ENCODE peak calls at places on chromosomes 12 and 14, in four cellular contexts. Q, Y, F and A are unnamed samples.

GRCh38 chr12:57898308-57898970 is 42.9 kb upstream of the ATP23 start:
- DNase-seq in Q (no peak), Y (no peak), F (no peak), A (no peak)

GRCh38 chr12:124913474-124914391 is 717 bp downstream of the UBC start:
- DNase-seq in Q (no peak), Y (peak), F (peak), A (peak)

GRCh38 chr12:68538722-68539614 is 71.7 kb upstream of the RAP1B start:
- DNase-seq in Q (no peak), Y (peak), F (peak), A (no peak)

GRCh38 chr12:74537707-74538385 is at the start of gene ATXN7L3B:
- DNase-seq in Q (peak), Y (peak), F (peak), A (peak)

GRCh38 chr12:111242190-111242589 is 126.7 kb downstream of the PHETA1 start:
- DNase-seq in Q (no peak), Y (no peak), F (no peak), A (no peak)

GRCh38 chr14:53630336-53630735 is 326.3 kb downstream of the BMP4 start:
- DNase-seq in Q (no peak), Y (no peak), F (no peak), A (no peak)

GRCh38 chr14:100282766-100283419 is 23.4 kb downstream of the SLC25A29 start:
- DNase-seq in Q (no peak), Y (no peak), F (no peak), A (no peak)

GRCh38 chr12:49507139-49507538 is 31.7 kb upstream of the KCNH3 start:
- DNase-seq in Q (peak), Y (no peak), F (no peak), A (no peak)

GRCh38 chr12:50765325-50765911 is 1.5 kb downstream of the ATF1 start:
- DNase-seq in Q (peak), Y (peak), F (no peak), A (no peak)

GRCh38 chr14:82642425-82642824 is 1108.8 kb upstream of the SEL1L start:
- DNase-seq in Q (no peak), Y (peak), F (no peak), A (peak)

GRCh38 chr12:4421590-4422031 is 24.0 kb downstream of the FGF6 start:
- DNase-seq in Q (peak), Y (peak), F (no peak), A (no peak)

GRCh38 chr14:75221797-75222196 is 45.4 kb upstream of the TMED10 start:
- DNase-seq in Q (peak), Y (no peak), F (no peak), A (no peak)

GRCh38 chr12:126474703-126475102 is 1409.5 kb downstream of the AACS start:
- DNase-seq in Q (no peak), Y (no peak), F (no peak), A (no peak)

GRCh38 chr12:7483343-7483742 is 20.2 kb downstream of the CD163 start:
- DNase-seq in Q (no peak), Y (no peak), F (no peak), A (no peak)

GRCh38 chr12:128864516-128865186 is 11.4 kb downstream of the GLT1D1 start:
- DNase-seq in Q (no peak), Y (no peak), F (peak), A (no peak)

GRCh38 chr12:4164591-4165558 is 108.7 kb upstream of the CCND2 start:
- DNase-seq in Q (no peak), Y (peak), F (peak), A (peak)

GRCh38 chr12:12439636-12440035 is 82.8 kb downstream of the BORCS5 start:
- DNase-seq in Q (peak), Y (no peak), F (no peak), A (no peak)

GRCh38 chr14:100706860-100707259 is 19.8 kb upstream of the DLK1 start:
- DNase-seq in Q (no peak), Y (no peak), F (no peak), A (no peak)

GRCh38 chr12:75706786-75707605 is 195.6 kb upstream of the KRR1 start:
- DNase-seq in Q (no peak), Y (no peak), F (no peak), A (no peak)

GRCh38 chr12:93783827-93784226 is 106.7 kb downstream of the CRADD start:
- DNase-seq in Q (no peak), Y (no peak), F (no peak), A (no peak)

GRCh38 chr12:101322480-101322879 is 42.6 kb downstream of the UTP20 start:
- DNase-seq in Q (no peak), Y (no peak), F (no peak), A (no peak)

GRCh38 chr12:103546959-103547358 is 40.1 kb upstream of the STAB2 start:
- DNase-seq in Q (no peak), Y (no peak), F (no peak), A (no peak)

GRCh38 chr12:70178038-70178437 is 65.2 kb upstream of the CNOT2 start:
- DNase-seq in Q (no peak), Y (no peak), F (no peak), A (no peak)

GRCh38 chr12:129873458-129873857 is 30.4 kb downstream of the TMEM132D start:
- DNase-seq in Q (no peak), Y (no peak), F (no peak), A (no peak)

GRCh38 chr14:103522649-103523582 is at the start of gene CKB:
- DNase-seq in Q (peak), Y (peak), F (peak), A (no peak)

GRCh38 chr14:92451245-92451644 is 62.3 kb upstream of the RIN3 start:
- DNase-seq in Q (no peak), Y (peak), F (no peak), A (no peak)

GRCh38 chr14:56562883-56563282 is 16.7 kb upstream of the TMEM260 start:
- DNase-seq in Q (no peak), Y (no peak), F (no peak), A (no peak)

GRCh38 chr12:20421338-20421890 is 53.1 kb downstream of the PDE3A start:
- DNase-seq in Q (no peak), Y (no peak), F (peak), A (no peak)

GRCh38 chr14:50620341-50620740 is 47.8 kb downstream of the SAV1 start:
- DNase-seq in Q (peak), Y (no peak), F (no peak), A (no peak)

GRCh38 chr14:71324767-71325272 is 417.6 kb downstream of the PCNX1 start:
- DNase-seq in Q (no peak), Y (peak), F (no peak), A (no peak)

DNA sequence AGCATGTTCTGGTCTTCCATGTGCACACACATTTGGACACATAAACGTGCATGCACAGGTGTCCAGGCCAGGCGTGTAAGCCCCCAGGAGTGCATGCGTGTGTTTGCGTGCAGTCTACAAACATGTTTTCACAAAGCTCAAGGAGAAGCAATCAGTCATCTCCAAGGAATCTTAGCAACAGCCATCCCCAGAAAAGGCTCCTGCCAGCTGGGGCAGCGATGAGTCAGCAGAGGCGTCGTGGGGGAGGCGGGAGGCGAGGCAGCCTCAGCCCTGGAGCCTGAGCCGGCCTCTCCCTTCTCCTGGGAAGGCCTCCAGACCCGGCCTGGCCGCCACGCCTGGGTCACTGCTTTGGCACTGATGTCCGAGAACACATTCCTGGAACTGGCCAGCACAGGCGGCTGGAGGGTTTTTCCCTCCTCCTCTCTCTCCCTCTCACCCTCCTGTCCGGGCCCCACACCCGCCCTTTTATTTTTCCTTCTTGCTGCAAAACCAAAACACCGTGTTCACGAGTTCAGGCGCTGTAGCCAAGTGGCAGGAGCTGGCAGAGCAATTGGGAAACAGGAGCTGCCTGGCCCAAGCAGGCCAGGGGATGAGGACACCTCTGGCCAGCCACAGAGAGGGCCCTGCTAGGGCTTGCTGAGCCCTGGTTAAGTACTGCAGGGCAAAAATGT is 92.7 kb downstream of the LRRC74A start:
- DNase-seq in Q (peak), Y (peak), F (peak), A (peak)
- TF ChIP-seq CTCF in Q (no peak), Y (no peak), F (peak), A (no peak)

GRCh38 chr12:26113853-26114719 is 10.8 kb downstream of the BHLHE41 start:
- DNase-seq in Q (peak), Y (peak), F (peak), A (peak)
- TF ChIP-seq CTCF in Q (peak), Y (no peak), F (peak), A (peak)

GRCh38 chr12:108633081-108633533 is 587 bp downstream of the SELPLG start:
- DNase-seq in Q (no peak), Y (no peak), F (no peak), A (no peak)

GRCh38 chr12:108630481-108631207 is 3.0 kb downstream of the SELPLG start:
- DNase-seq in Q (peak), Y (no peak), F (no peak), A (no peak)

GRCh38 chr12:108629156-108629555 is 4.5 kb downstream of the SELPLG start:
- DNase-seq in Q (no peak), Y (no peak), F (no peak), A (no peak)

GRCh38 chr12:108627134-108627920 is 6.4 kb downstream of the SELPLG start:
- DNase-seq in Q (no peak), Y (no peak), F (no peak), A (no peak)

DNA sequence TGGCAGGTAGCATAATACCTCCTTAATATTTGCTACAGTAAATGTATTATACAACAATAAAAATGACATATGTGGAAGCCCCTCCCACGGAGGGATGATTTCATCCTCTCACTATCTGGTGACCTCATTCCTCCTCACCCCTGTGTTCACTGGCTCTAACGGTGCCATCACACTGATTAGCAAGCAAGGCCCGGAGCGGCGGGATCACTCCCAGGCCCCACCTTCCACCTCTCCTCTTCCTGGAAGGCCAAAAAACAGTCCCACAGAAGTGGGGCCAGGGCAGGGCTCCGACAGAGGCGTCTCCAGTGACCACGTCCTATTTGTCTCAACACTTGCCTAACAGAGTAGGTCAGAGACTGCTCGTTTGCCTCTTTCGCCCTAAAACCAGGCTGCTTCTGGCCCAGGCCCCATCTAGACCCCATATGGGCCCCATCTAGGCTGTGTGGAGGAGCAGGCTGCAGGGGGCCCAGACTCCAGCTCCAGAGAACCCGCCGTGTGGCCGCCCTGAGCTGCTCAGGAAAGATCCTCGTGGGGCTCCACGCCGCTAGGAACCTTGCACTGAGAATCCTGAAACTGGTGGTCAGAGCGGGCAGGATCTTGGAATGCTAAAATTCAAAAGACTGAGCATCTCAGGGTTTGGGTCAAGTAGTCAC is 3.7 kb downstream of the SELPLG start:
- DNase-seq in Q (peak), Y (no peak), F (no peak), A (no peak)
- TF ChIP-seq CTCF in Q (no peak), Y (no peak), F (no peak), A (no peak)

GRCh38 chr12:81992461-81992860 is 233.3 kb upstream of the PPFIA2 start:
- DNase-seq in Q (no peak), Y (peak), F (no peak), A (no peak)
- TF ChIP-seq CTCF in Q (no peak), Y (peak), F (peak), A (no peak)

GRCh38 chr12:122308811-122309210 is 42.5 kb upstream of the VPS33A start:
- DNase-seq in Q (no peak), Y (no peak), F (no peak), A (no peak)

GRCh38 chr12:122309564-122310121 is 43.3 kb upstream of the VPS33A start:
- DNase-seq in Q (no peak), Y (no peak), F (no peak), A (no peak)

GRCh38 chr12:122318607-122319311 is 52.5 kb upstream of the VPS33A start:
- DNase-seq in Q (no peak), Y (no peak), F (no peak), A (no peak)

GRCh38 chr12:122310636-122311035 is 44.3 kb upstream of the VPS33A start:
- DNase-seq in Q (no peak), Y (no peak), F (no peak), A (no peak)

GRCh38 chr12:122312926-122313325 is 46.6 kb upstream of the VPS33A start:
- DNase-seq in Q (no peak), Y (no peak), F (no peak), A (no peak)
- TF ChIP-seq CTCF in Q (no peak), Y (no peak), F (no peak), A (no peak)

GRCh38 chr12:29889737-29890136 is 106.0 kb upstream of the TMTC1 start:
- DNase-seq in Q (no peak), Y (peak), F (peak), A (no peak)

GRCh38 chr12:29893002-29893401 is 109.3 kb upstream of the TMTC1 start:
- DNase-seq in Q (no peak), Y (no peak), F (no peak), A (no peak)

GRCh38 chr12:29895966-29896365 is 112.2 kb upstream of the TMTC1 start:
- DNase-seq in Q (no peak), Y (peak), F (no peak), A (no peak)

GRCh38 chr12:29888777-29889176 is 105.0 kb upstream of the TMTC1 start:
- DNase-seq in Q (no peak), Y (no peak), F (no peak), A (no peak)

DNA sequence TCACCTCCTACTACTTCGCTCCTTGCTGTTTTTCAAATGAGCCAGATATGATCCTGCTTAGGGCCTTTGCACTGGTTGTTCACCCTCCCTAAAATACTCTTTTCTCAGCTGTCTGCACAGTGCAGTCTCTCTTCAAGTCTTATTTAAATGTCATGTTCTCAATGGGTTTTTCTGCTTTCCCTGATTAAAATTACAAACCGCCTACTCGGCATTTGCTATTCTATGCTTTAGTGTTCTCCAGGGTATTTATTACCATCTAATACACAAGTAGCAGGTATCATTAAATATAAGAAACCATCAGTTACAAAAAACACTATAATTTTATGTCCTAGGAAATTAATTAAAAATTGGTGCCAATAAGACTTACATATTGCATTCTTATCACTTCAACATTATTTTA is 108.0 kb upstream of the TMTC1 start:
- DNase-seq in Q (no peak), Y (no peak), F (no peak), A (no peak)
- TF ChIP-seq CTCF in Q (no peak), Y (no peak), F (no peak), A (no peak)

GRCh38 chr14:101738921-101739320 is 22.6 kb upstream of the PPP2R5C start:
- DNase-seq in Q (no peak), Y (no peak), F (no peak), A (no peak)

GRCh38 chr14:101736071-101736470 is 25.4 kb upstream of the PPP2R5C start:
- DNase-seq in Q (no peak), Y (no peak), F (no peak), A (no peak)

GRCh38 chr14:101739446-101740141 is 21.9 kb upstream of the PPP2R5C start:
- DNase-seq in Q (no peak), Y (no peak), F (no peak), A (no peak)

GRCh38 chr14:101736585-101736984 is 24.9 kb upstream of the PPP2R5C start:
- DNase-seq in Q (no peak), Y (no peak), F (no peak), A (no peak)

GRCh38 chr14:101737414-101738367 is 23.8 kb upstream of the PPP2R5C start:
- DNase-seq in Q (no peak), Y (no peak), F (no peak), A (no peak)
- TF ChIP-seq CTCF in Q (no peak), Y (peak), F (peak), A (no peak)

GRCh38 chr12:89796798-89797382 is 88.3 kb upstream of the ATP2B1 start:
- DNase-seq in Q (no peak), Y (no peak), F (no peak), A (no peak)
- TF ChIP-seq CTCF in Q (no peak), Y (no peak), F (no peak), A (no peak)

GRCh38 chr12:47802312-47802711 is 17.4 kb downstream of the HDAC7 start:
- DNase-seq in Q (no peak), Y (peak), F (no peak), A (no peak)
- TF ChIP-seq CTCF in Q (no peak), Y (peak), F (peak), A (peak)

GRCh38 chr12:56631790-56632700 is 1.9 kb upstream of the BAZ2A start:
- DNase-seq in Q (peak), Y (peak), F (peak), A (peak)

GRCh38 chr12:56630180-56630632 is at the start of gene BAZ2A:
- DNase-seq in Q (peak), Y (peak), F (peak), A (peak)

GRCh38 chr12:56626691-56627090 is 3.4 kb downstream of the BAZ2A start:
- DNase-seq in Q (no peak), Y (no peak), F (no peak), A (no peak)

GRCh38 chr12:56629459-56630179 is 507 bp downstream of the BAZ2A start:
- DNase-seq in Q (no peak), Y (peak), F (peak), A (peak)

GRCh38 chr12:56628671-56629458 is 1.3 kb downstream of the BAZ2A start:
- DNase-seq in Q (no peak), Y (peak), F (peak), A (peak)
- TF ChIP-seq CTCF in Q (no peak), Y (no peak), F (no peak), A (no peak)